ENCODE peak calls at places on chromosomes 3 and 15, in eight cellular contexts. V is GM12865; F is WTC11; P is neural crest cell; I is mucosa of descending colon; K is CD8-positive, alpha-beta T cell; X is mesothelial cell of epicardium; O is CD4-positive, alpha-beta T cell. H is an unnamed sample.

GRCh38 chr3:3110299-3110630 is at the start of gene IL5RA:
- DNase-seq in V (peak), F (no peak), P (no peak), I (no peak), K (peak), X (no peak), O (no peak), H (no peak)

GRCh38 chr3:105232536-105232935 is 134.2 kb upstream of the ALCAM start:
- DNase-seq in V (no peak), F (no peak), P (no peak), I (no peak), K (no peak), X (no peak), O (no peak), H (no peak)

GRCh38 chr3:124557433-124558232 is 172.6 kb upstream of the UMPS start:
- DNase-seq in V (no peak), F (no peak), P (no peak), I (no peak), K (no peak), X (no peak), O (no peak), H (no peak)

GRCh38 chr3:126267169-126267975 is 87.0 kb upstream of the ALDH1L1 start:
- DNase-seq in V (no peak), F (peak), P (peak), I (peak), K (no peak), X (peak), O (no peak), H (no peak)

GRCh38 chr3:160226026-160226739 is 961 bp downstream of the C3orf80 start:
- DNase-seq in V (peak), F (peak), P (peak), I (no peak), K (no peak), X (peak), O (no peak), H (no peak)

GRCh38 chr3:55558316-55558715 is 71.2 kb upstream of the WNT5A start:
- DNase-seq in V (no peak), F (no peak), P (no peak), I (no peak), K (no peak), X (no peak), O (no peak), H (no peak)

GRCh38 chr15:84828433-84828908 is 11.3 kb downstream of the ALPK3 start:
- DNase-seq in V (no peak), F (no peak), P (no peak), I (no peak), K (no peak), X (no peak), O (no peak), H (no peak)

GRCh38 chr3:73637042-73637441 is 12.3 kb upstream of the PDZRN3 start:
- DNase-seq in V (no peak), F (no peak), P (no peak), I (no peak), K (no peak), X (no peak), O (no peak), H (no peak)

GRCh38 chr15:68578175-68578959 is 426 bp upstream of the CORO2B start:
- DNase-seq in V (no peak), F (peak), P (peak), I (peak), K (no peak), X (peak), O (peak), H (peak)

GRCh38 chr3:70531063-70531657 is 218.7 kb upstream of the MDFIC2 start:
- DNase-seq in V (peak), F (no peak), P (no peak), I (no peak), K (no peak), X (no peak), O (no peak), H (no peak)

GRCh38 chr3:125367403-125368230 is 7.5 kb downstream of the ZNF148 start:
- DNase-seq in V (no peak), F (no peak), P (no peak), I (no peak), K (no peak), X (no peak), O (no peak), H (no peak)

GRCh38 chr15:59105839-59106238 is 893 bp downstream of the CCNB2 start:
- DNase-seq in V (peak), F (no peak), P (no peak), I (no peak), K (no peak), X (no peak), O (no peak), H (no peak)

GRCh38 chr3:161409069-161409468 is 37.8 kb upstream of the SPTSSB start:
- DNase-seq in V (peak), F (peak), P (peak), I (no peak), K (no peak), X (no peak), O (no peak), H (no peak)

GRCh38 chr3:12934431-12934830 is 93.1 kb upstream of the RPL32 start:
- DNase-seq in V (no peak), F (no peak), P (no peak), I (no peak), K (no peak), X (no peak), O (no peak), H (no peak)

DNA sequence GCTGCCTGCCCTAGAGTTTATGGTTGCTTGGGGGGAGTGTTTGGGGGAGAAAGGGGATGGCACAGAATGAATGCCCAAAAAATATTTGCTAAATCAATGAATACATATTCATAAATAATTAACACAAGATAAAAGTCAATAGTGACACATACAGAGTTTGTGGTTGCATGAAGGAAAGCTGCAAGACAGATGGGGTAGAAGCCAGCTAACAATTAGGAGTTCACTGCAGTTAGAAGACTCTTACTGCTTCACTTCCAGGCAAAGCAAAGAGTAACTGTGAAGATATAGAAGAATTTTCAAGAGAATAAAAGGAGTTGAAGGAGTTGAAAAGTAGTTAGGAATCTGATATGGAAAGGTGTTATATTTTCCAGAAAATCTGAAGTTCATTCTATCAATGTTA is 72.4 kb downstream of the ZNF280D start:
- DNase-seq in V (no peak), F (no peak), P (no peak), I (no peak), K (no peak), X (no peak), O (no peak), H (no peak)
- TF ChIP-seq CTCF in V (no peak), F (no peak), P (no peak), I (no peak), K (no peak), X (no peak), O (no peak), H (no peak)

DNA sequence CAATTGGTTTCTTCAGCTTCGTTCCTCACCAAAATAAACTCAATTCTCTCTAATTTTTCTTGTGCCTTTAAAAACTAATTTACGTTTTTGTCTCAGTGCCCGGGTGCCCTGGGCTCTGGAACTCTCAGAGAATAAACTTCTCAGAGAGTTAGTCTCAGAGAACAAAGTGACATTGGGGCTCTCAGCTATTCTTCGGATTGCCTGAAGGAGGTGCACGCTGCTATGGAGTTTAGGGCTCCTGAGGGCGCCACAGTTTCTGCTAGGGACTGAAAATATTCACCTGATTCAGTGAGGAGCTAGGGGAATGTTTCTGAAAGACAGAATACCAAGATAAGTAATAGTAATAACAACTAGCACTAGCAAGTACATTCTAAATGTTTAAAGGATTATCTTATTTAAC is 22.7 kb downstream of the ZIC4 start:
- DNase-seq in V (peak), F (peak), P (no peak), I (no peak), K (no peak), X (no peak), O (no peak), H (no peak)
- TF ChIP-seq CTCF in V (peak), F (no peak), P (peak), I (no peak), K (no peak), X (no peak), O (no peak), H (peak)

GRCh38 chr15:57018151-57018550 is 99.7 kb downstream of the TCF12 start:
- DNase-seq in V (no peak), F (no peak), P (no peak), I (no peak), K (no peak), X (no peak), O (no peak), H (no peak)

GRCh38 chr15:57019496-57020160 is 101.2 kb downstream of the TCF12 start:
- DNase-seq in V (no peak), F (no peak), P (no peak), I (no peak), K (no peak), X (no peak), O (no peak), H (no peak)

GRCh38 chr15:57015360-57015759 is 96.9 kb downstream of the TCF12 start:
- DNase-seq in V (no peak), F (no peak), P (no peak), I (no peak), K (no peak), X (no peak), O (no peak), H (no peak)

GRCh38 chr15:57015897-57016296 is 97.5 kb downstream of the TCF12 start:
- DNase-seq in V (no peak), F (no peak), P (no peak), I (no peak), K (no peak), X (no peak), O (no peak), H (no peak)

GRCh38 chr15:57017024-57017423 is 98.6 kb downstream of the TCF12 start:
- DNase-seq in V (peak), F (no peak), P (no peak), I (no peak), K (no peak), X (no peak), O (no peak), H (no peak)
- TF ChIP-seq CTCF in V (peak), F (no peak), P (peak), I (no peak), K (peak), X (no peak), O (no peak), H (peak)

GRCh38 chr3:146705205-146705604 is 100.1 kb upstream of the PLSCR5 start:
- DNase-seq in V (peak), F (no peak), P (no peak), I (no peak), K (no peak), X (no peak), O (no peak), H (no peak)

GRCh38 chr3:146702237-146702636 is 97.1 kb upstream of the PLSCR5 start:
- DNase-seq in V (no peak), F (no peak), P (no peak), I (no peak), K (no peak), X (no peak), O (no peak), H (peak)

GRCh38 chr3:146701246-146701645 is 96.1 kb upstream of the PLSCR5 start:
- DNase-seq in V (no peak), F (no peak), P (no peak), I (no peak), K (no peak), X (no peak), O (no peak), H (no peak)
- TF ChIP-seq CTCF in V (no peak), F (no peak), P (no peak), I (no peak), K (no peak), X (no peak), O (no peak), H (no peak)

GRCh38 chr15:77822631-77823230 is 190.0 kb upstream of the LINGO1 start:
- DNase-seq in V (no peak), F (no peak), P (no peak), I (no peak), K (no peak), X (no peak), O (no peak), H (no peak)

GRCh38 chr15:77819271-77819806 is 186.6 kb upstream of the LINGO1 start:
- DNase-seq in V (no peak), F (peak), P (no peak), I (no peak), K (no peak), X (peak), O (no peak), H (no peak)

GRCh38 chr15:77819841-77820728 is 187.4 kb upstream of the LINGO1 start:
- DNase-seq in V (no peak), F (peak), P (peak), I (no peak), K (no peak), X (peak), O (no peak), H (no peak)

GRCh38 chr15:77821959-77822256 is 189.2 kb upstream of the LINGO1 start:
- DNase-seq in V (no peak), F (no peak), P (no peak), I (no peak), K (no peak), X (no peak), O (no peak), H (no peak)

GRCh38 chr15:77821188-77821958 is 188.7 kb upstream of the LINGO1 start:
- DNase-seq in V (peak), F (peak), P (peak), I (no peak), K (no peak), X (peak), O (no peak), H (no peak)
- TF ChIP-seq CTCF in V (peak), F (peak), P (peak), I (peak), K (no peak), X (peak), O (no peak), H (peak)

GRCh38 chr3:149274220-149274619 is 52.6 kb upstream of the CP start:
- DNase-seq in V (no peak), F (no peak), P (no peak), I (no peak), K (no peak), X (no peak), O (no peak), H (no peak)

GRCh38 chr3:149271669-149272068 is 50.0 kb upstream of the CP start:
- DNase-seq in V (no peak), F (no peak), P (no peak), I (no peak), K (no peak), X (no peak), O (no peak), H (no peak)

GRCh38 chr3:149270180-149270579 is 48.6 kb upstream of the CP start:
- DNase-seq in V (no peak), F (no peak), P (no peak), I (no peak), K (no peak), X (no peak), O (no peak), H (no peak)

GRCh38 chr3:149276621-149277020 is 55.0 kb upstream of the CP start:
- DNase-seq in V (no peak), F (no peak), P (no peak), I (no peak), K (no peak), X (no peak), O (no peak), H (no peak)

DNA sequence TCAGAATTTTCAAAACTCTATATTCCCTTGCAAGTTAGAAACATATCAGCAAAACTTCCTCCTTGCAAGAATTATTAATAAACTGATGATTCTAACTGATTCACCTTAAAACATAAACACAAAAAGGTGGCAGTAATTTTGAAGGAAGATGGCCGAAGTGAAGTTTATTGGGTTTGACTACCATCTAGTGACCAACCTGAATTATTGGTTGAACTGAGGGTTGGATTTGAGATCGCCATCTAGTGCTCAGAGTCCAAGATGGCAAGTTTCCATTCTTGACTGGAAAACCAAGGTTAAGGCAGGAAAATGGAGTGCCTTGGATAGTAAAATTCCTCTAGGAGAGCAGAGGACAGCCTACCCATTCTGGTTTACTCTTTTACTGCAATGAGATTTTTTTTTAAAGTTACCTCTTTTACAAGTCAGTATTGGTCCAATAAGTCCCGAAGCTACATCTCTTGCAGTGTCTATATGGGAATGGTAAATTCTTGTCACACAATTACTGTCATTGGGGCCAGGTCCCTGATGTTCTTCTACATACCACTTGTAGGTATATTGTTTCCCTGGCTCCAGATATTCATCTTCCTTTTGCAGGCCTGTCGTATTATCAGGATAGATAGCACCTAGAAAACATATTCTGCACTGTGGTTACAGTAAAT is 51.6 kb upstream of the CP start:
- DNase-seq in V (peak), F (peak), P (peak), I (no peak), K (no peak), X (no peak), O (no peak), H (no peak)
- TF ChIP-seq CTCF in V (peak), F (peak), P (peak), I (peak), K (peak), X (peak), O (peak), H (peak)

GRCh38 chr15:88902491-88902835 is 7.1 kb upstream of the HAPLN3 start:
- DNase-seq in V (no peak), F (no peak), P (no peak), I (peak), K (no peak), X (no peak), O (no peak), H (peak)

GRCh38 chr15:88899251-88899650 is 3.9 kb upstream of the HAPLN3 start:
- DNase-seq in V (no peak), F (no peak), P (no peak), I (peak), K (no peak), X (no peak), O (no peak), H (no peak)

GRCh38 chr15:88901713-88902490 is 6.6 kb upstream of the HAPLN3 start:
- DNase-seq in V (no peak), F (no peak), P (no peak), I (peak), K (no peak), X (no peak), O (no peak), H (no peak)

GRCh38 chr15:88900309-88900981 is 5.1 kb upstream of the HAPLN3 start:
- DNase-seq in V (no peak), F (no peak), P (no peak), I (peak), K (no peak), X (no peak), O (no peak), H (no peak)

DNA sequence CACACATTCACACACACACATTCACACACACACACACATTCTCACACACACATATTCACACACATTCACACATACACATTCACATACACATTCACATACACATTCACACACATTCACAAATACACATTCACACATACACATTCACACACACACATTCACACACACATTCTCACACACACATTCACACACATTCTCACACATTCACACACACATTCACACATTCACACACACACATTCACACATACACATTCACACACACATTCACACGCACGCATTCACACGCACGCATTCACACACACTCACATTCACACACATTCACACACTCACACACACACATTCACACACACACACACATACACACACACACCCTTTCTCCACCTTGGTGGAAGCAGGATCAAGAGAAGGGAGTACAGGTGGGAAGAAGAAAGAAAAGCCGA is 5.7 kb upstream of the HAPLN3 start:
- DNase-seq in V (no peak), F (no peak), P (no peak), I (no peak), K (no peak), X (no peak), O (no peak), H (no peak)
- TF ChIP-seq CTCF in V (no peak), F (no peak), P (no peak), I (no peak), K (no peak), X (no peak), O (no peak), H (no peak)